ENCODE peak calls at places on chromosomes 6 and 20, in nine cellular contexts. Y is esophagus squamous epithelium, U is BE2C, N is GM13977, G is AG09309, X is B cell, W is Peyer's patch, O is GM12865, E is fibroblast of pulmonary artery. P is an unnamed sample.

GRCh38 chr6:167849846-167850459 is 23.2 kb downstream of the AFDN start:
- DNase-seq in N (no peak), W (no peak), X (no peak), U (no peak), E (peak; percentile 53), G (no peak), Y (no peak), O (peak; percentile 12), P (no peak)

GRCh38 chr6:74807701-74808100 is 398.2 kb downstream of the COL12A1 start:
- DNase-seq in X (no peak), Y (no peak), N (no peak), E (no peak), W (no peak), G (no peak), U (no peak), O (no peak), P (no peak)

GRCh38 chr6:89385156-89385667 is 26.9 kb downstream of the RRAGD start:
- DNase-seq in X (no peak), E (peak; percentile 74), U (no peak), N (no peak), G (no peak), O (peak; percentile 68), Y (no peak), W (no peak), P (no peak)

GRCh38 chr6:81762132-81762531 is 9.7 kb upstream of the TENT5A start:
- DNase-seq in X (no peak), U (peak; percentile 58), Y (no peak), E (peak; percentile 20), G (no peak), O (no peak), N (no peak), W (no peak), P (no peak)

GRCh38 chr20:9270831-9271230 is 201.9 kb downstream of the PLCB4 start:
- DNase-seq in O (no peak), U (no peak), G (peak; percentile 56), Y (no peak), N (no peak), W (no peak), E (peak; percentile 72), X (no peak), P (no peak)

GRCh38 chr6:46044876-46045617 is 29.4 kb upstream of the CLIC5 start:
- DNase-seq in Y (no peak), G (peak; percentile 27), U (no peak), W (no peak), O (no peak), N (no peak), X (no peak), E (peak; percentile 80), P (no peak)

GRCh38 chr6:82017316-82017715 is 230.2 kb downstream of the IBTK start:
- DNase-seq in U (no peak), G (peak; percentile 72), N (no peak), W (no peak), Y (no peak), E (peak; percentile 92), X (no peak), O (no peak), P (no peak)

GRCh38 chr6:43812850-43813584 is 43.0 kb downstream of the VEGFA start:
- DNase-seq in E (no peak), N (no peak), G (no peak), W (peak; percentile 86), Y (no peak), X (no peak), O (peak; percentile 53), U (no peak), P (no peak)

GRCh38 chr6:158049055-158050028 is 67.7 kb downstream of the SYNJ2 start:
- DNase-seq in O (no peak), U (peak; percentile 57), E (no peak), N (no peak), G (no peak), Y (no peak), X (no peak), W (peak; percentile 45), P (no peak)

GRCh38 chr6:89411019-89411268 is 1.1 kb downstream of the RRAGD start:
- DNase-seq in N (peak; percentile 33), O (peak; percentile 30), Y (no peak), U (peak; percentile 49), X (peak; percentile 43), E (no peak), W (no peak), G (no peak), P (no peak)

GRCh38 chr6:11459002-11459658 is 78.4 kb upstream of the TMEM170B start:
- DNase-seq in X (peak; percentile 16), O (peak; percentile 91), E (no peak), U (no peak), N (peak; percentile 51), Y (no peak), W (no peak), G (no peak), P (no peak)

GRCh38 chr20:49915118-49915379 is 280 bp downstream of the SPATA2 start:
- DNase-seq in Y (no peak), W (no peak), X (no peak), O (no peak), E (no peak), G (no peak), U (no peak), N (no peak), P (no peak)
- TF ChIP-seq CTCF in Y (no peak), W (no peak), X (peak; percentile 20), O (peak; percentile 7), E (no peak), G (no peak), U (no peak), N (peak; percentile 8), P (no peak)

DNA sequence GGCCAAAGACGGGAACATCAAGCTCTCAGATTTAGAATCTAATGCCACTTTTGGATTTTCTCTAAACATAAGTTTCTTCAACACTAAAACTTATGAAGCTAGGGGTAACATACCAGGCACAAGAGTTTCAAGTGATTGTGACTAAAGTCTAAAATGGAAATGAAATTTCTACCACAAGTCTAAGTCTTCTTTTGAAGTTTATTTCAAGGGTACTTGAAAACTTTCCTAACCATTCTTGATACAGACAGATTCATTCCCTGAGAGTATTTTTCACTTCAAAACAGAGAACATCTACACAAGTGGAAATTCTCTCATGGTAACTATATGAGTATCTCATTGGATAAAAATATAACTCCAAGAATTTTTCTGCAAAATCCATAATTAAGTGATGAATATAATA is 56.2 kb downstream of the BTBD9 start:
- DNase-seq in X (no peak), Y (no peak), W (no peak), N (no peak), G (no peak), U (no peak), E (no peak), O (no peak), P (no peak)
- TF ChIP-seq CTCF in X (no peak), Y (no peak), W (no peak), N (no peak), G (no peak), U (no peak), E (no peak), O (no peak), P (no peak)

DNA sequence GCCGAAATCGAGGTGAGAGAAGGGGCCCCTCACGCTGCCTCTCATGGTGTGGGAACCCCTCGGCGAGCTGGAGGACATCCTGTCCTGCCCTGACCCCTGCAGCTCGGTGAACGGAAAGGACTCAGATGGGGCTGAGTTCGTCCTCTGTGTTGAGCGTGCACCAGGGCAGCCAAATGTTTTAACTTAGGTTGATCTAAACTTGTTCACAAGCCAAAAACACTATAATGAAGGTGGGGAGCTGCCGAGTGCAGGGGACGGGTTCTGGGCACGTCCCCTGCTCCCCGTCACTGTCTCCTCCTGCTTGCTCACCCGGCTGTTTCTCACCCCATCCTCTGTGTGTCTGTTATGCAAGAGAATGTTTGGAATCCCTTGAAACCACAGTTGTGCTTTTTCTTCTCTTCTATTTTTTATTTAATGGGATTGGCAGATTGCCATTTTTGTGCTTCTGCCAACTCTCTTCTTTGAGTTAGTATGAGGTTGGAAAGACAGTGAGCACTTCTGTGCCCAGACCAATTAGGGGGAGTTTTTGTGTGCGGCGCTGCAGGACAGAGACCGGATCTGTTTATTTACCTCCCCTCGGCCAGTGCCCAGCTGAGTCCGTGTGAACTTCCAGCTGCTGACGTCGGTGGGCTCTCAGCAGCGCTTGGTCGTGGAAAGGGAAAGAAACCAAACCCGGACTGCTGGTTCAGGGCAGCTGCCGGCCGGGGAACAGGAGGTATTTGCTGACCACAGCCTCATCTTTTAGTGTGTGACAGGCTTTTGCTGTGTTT is 158.1 kb downstream of the DTNBP1 start:
- DNase-seq in E (peak; percentile 99), N (no peak), W (no peak), G (peak; percentile 97), Y (no peak), X (no peak), O (no peak), U (peak; percentile 62), P (peak; percentile 17)
- TF ChIP-seq CTCF in E (peak; percentile 9), N (no peak), W (no peak), G (peak; percentile 13), Y (no peak), X (no peak), O (no peak), U (peak; percentile 10), P (no peak)

GRCh38 chr20:2102585-2103453 is 1.2 kb downstream of the STK35 start:
- DNase-seq in O (peak; percentile 92), N (peak; percentile 96), Y (peak; percentile 73), U (peak; percentile 75), G (peak; percentile 44), E (peak; percentile 87), X (peak; percentile 96), W (peak; percentile 91), P (peak; percentile 83)
- TF ChIP-seq CTCF in O (no peak), N (no peak), Y (no peak), U (no peak), G (no peak), E (no peak), X (no peak), W (no peak), P (no peak)

GRCh38 chr6:119078449-119079287 is at the start of gene FAM184A:
- DNase-seq in X (peak; percentile 79), U (peak; percentile 82), Y (no peak), W (peak; percentile 80), O (peak; percentile 64), E (peak; percentile 53), N (peak; percentile 67), G (peak; percentile 1), P (peak; percentile 87)
- TF ChIP-seq CTCF in X (peak; percentile 20), U (peak; percentile 44), Y (peak; percentile 17), W (peak; percentile 17), O (peak; percentile 31), E (no peak), N (peak; percentile 34), G (peak; percentile 20), P (no peak)

DNA sequence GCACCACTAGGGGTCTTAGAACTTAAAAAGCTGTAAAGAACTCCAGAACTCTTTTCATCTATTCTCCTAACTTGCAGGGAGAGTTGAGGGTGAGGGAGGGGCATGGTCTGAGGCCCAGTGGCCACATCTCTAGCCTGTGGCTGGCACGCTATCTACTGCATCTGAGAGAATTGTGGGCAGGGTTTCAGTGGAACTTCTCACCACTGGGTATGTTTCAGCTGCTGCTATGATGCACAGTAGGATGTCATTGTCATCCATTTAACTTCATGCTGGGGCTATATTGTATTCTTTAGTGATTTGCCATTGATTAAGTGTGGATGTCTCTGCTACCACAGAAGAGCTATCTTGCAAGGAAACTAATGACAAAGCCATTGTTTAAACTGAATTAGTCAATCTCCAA is 4.5 kb downstream of the TMEM14A start:
- DNase-seq in Y (no peak), G (no peak), O (no peak), W (no peak), X (no peak), E (no peak), U (no peak), N (no peak), P (no peak)
- TF ChIP-seq CTCF in Y (no peak), G (no peak), O (no peak), W (no peak), X (no peak), E (no peak), U (no peak), N (no peak), P (no peak)